ENCODE peak calls at places on chromosome 21, in five cellular contexts. One of them, this sample, is unnamed.

GRCh38 chr21:15592271-15592860 is 137.4 kb upstream of the USP25 start:
- DNase-seq in NCI-H748 treated with DMSO at 0.1 percent for 48 hours: peak; percentile 14
- DNase-seq in glomerular endothelial cell: peak; percentile 27
- DNase-seq in NCI-H1092: peak; percentile 10
- DNase-seq in mesothelial cell of epicardium: no peak
- DNase-seq in this sample: no peak

GRCh38 chr21:42564561-42564971 is 50.9 kb downstream of the SLC37A1 start:
- DNase-seq in NCI-H748 treated with DMSO at 0.1 percent for 48 hours: no peak
- DNase-seq in glomerular endothelial cell: no peak
- DNase-seq in NCI-H1092: no peak
- DNase-seq in mesothelial cell of epicardium: no peak
- DNase-seq in this sample: peak; percentile 74

GRCh38 chr21:38351961-38352521 is 95.2 kb downstream of the KCNJ15 start:
- DNase-seq in NCI-H748 treated with DMSO at 0.1 percent for 48 hours: peak; percentile 41
- DNase-seq in glomerular endothelial cell: peak; percentile 63
- DNase-seq in NCI-H1092: peak; percentile 37
- DNase-seq in mesothelial cell of epicardium: no peak
- DNase-seq in this sample: no peak

GRCh38 chr21:37848721-37849490 is 67.4 kb downstream of the KCNJ6 start:
- DNase-seq in NCI-H748 treated with DMSO at 0.1 percent for 48 hours: no peak
- DNase-seq in glomerular endothelial cell: no peak
- DNase-seq in NCI-H1092: no peak
- DNase-seq in mesothelial cell of epicardium: no peak
- DNase-seq in this sample: no peak

GRCh38 chr21:42097860-42098259 is 26.7 kb downstream of the UMODL1 start:
- DNase-seq in NCI-H748 treated with DMSO at 0.1 percent for 48 hours: no peak
- DNase-seq in glomerular endothelial cell: peak; percentile 91
- DNase-seq in NCI-H1092: no peak
- DNase-seq in mesothelial cell of epicardium: no peak
- DNase-seq in this sample: peak; percentile 64

GRCh38 chr21:46622226-46622625 is 13.2 kb upstream of the PRMT2 start:
- DNase-seq in NCI-H748 treated with DMSO at 0.1 percent for 48 hours: no peak
- DNase-seq in glomerular endothelial cell: no peak
- DNase-seq in NCI-H1092: no peak
- DNase-seq in mesothelial cell of epicardium: no peak
- DNase-seq in this sample: no peak

GRCh38 chr21:44303490-44303981 is 3.7 kb downstream of the PFKL start:
- DNase-seq in NCI-H748 treated with DMSO at 0.1 percent for 48 hours: no peak
- DNase-seq in glomerular endothelial cell: no peak
- DNase-seq in NCI-H1092: no peak
- DNase-seq in mesothelial cell of epicardium: no peak
- DNase-seq in this sample: no peak

GRCh38 chr21:44066116-44066515 is 41.1 kb upstream of the PWP2 start:
- DNase-seq in NCI-H748 treated with DMSO at 0.1 percent for 48 hours: no peak
- DNase-seq in glomerular endothelial cell: no peak
- DNase-seq in NCI-H1092: no peak
- DNase-seq in mesothelial cell of epicardium: no peak
- DNase-seq in this sample: no peak

GRCh38 chr21:35868005-35868868 is 192.1 kb downstream of the SETD4 start:
- DNase-seq in NCI-H748 treated with DMSO at 0.1 percent for 48 hours: no peak
- DNase-seq in glomerular endothelial cell: no peak
- DNase-seq in NCI-H1092: no peak
- DNase-seq in mesothelial cell of epicardium: no peak
- DNase-seq in this sample: no peak

GRCh38 chr21:38920631-38921398 is 115.1 kb downstream of the ETS2 start:
- DNase-seq in NCI-H748 treated with DMSO at 0.1 percent for 48 hours: no peak
- DNase-seq in glomerular endothelial cell: no peak
- DNase-seq in NCI-H1092: no peak
- DNase-seq in mesothelial cell of epicardium: no peak
- DNase-seq in this sample: no peak

GRCh38 chr21:16911166-16911607 is 601.7 kb upstream of the CXADR start:
- DNase-seq in NCI-H748 treated with DMSO at 0.1 percent for 48 hours: no peak
- DNase-seq in glomerular endothelial cell: no peak
- DNase-seq in NCI-H1092: no peak
- DNase-seq in mesothelial cell of epicardium: no peak
- DNase-seq in this sample: no peak

GRCh38 chr21:8994640-8995511 is 1526.5 kb upstream of the TPTE start:
- DNase-seq in NCI-H748 treated with DMSO at 0.1 percent for 48 hours: no peak
- DNase-seq in glomerular endothelial cell: no peak
- DNase-seq in NCI-H1092: no peak
- DNase-seq in mesothelial cell of epicardium: no peak
- DNase-seq in this sample: no peak

GRCh38 chr21:46295177-46295711 is 9.1 kb downstream of the YBEY start:
- DNase-seq in NCI-H748 treated with DMSO at 0.1 percent for 48 hours: no peak
- DNase-seq in glomerular endothelial cell: no peak
- DNase-seq in NCI-H1092: no peak
- DNase-seq in mesothelial cell of epicardium: no peak
- DNase-seq in this sample: no peak

GRCh38 chr21:45041984-45042663 is 32.3 kb upstream of the ADARB1 start:
- DNase-seq in NCI-H748 treated with DMSO at 0.1 percent for 48 hours: no peak
- DNase-seq in glomerular endothelial cell: no peak
- DNase-seq in NCI-H1092: no peak
- DNase-seq in mesothelial cell of epicardium: no peak
- DNase-seq in this sample: no peak

GRCh38 chr21:46471514-46471913 is 12.8 kb downstream of the DIP2A start:
- DNase-seq in NCI-H748 treated with DMSO at 0.1 percent for 48 hours: no peak
- DNase-seq in glomerular endothelial cell: no peak
- DNase-seq in NCI-H1092: no peak
- DNase-seq in mesothelial cell of epicardium: no peak
- DNase-seq in this sample: no peak

GRCh38 chr21:42493109-42494060 is 2.6 kb downstream of the RSPH1 start:
- DNase-seq in NCI-H748 treated with DMSO at 0.1 percent for 48 hours: no peak
- DNase-seq in glomerular endothelial cell: no peak
- DNase-seq in NCI-H1092: no peak
- DNase-seq in mesothelial cell of epicardium: no peak
- DNase-seq in this sample: no peak

GRCh38 chr21:46005081-46005480 is 23.5 kb downstream of the COL6A1 start:
- DNase-seq in NCI-H748 treated with DMSO at 0.1 percent for 48 hours: no peak
- DNase-seq in glomerular endothelial cell: no peak
- DNase-seq in NCI-H1092: no peak
- DNase-seq in mesothelial cell of epicardium: no peak
- DNase-seq in this sample: no peak

GRCh38 chr21:44370027-44370735 is 16.8 kb downstream of the TRPM2 start:
- DNase-seq in NCI-H748 treated with DMSO at 0.1 percent for 48 hours: peak; percentile 16
- DNase-seq in glomerular endothelial cell: no peak
- DNase-seq in NCI-H1092: no peak
- DNase-seq in mesothelial cell of epicardium: no peak
- DNase-seq in this sample: peak; percentile 84

GRCh38 chr21:45724345-45724961 is 80.9 kb downstream of the PCBP3 start:
- DNase-seq in NCI-H748 treated with DMSO at 0.1 percent for 48 hours: no peak
- DNase-seq in glomerular endothelial cell: no peak
- DNase-seq in NCI-H1092: peak; percentile 39
- DNase-seq in mesothelial cell of epicardium: no peak
- DNase-seq in this sample: no peak

GRCh38 chr21:30935889-30936168 is 54.4 kb upstream of the KRTAP11-1 start:
- DNase-seq in NCI-H748 treated with DMSO at 0.1 percent for 48 hours: no peak
- DNase-seq in glomerular endothelial cell: no peak
- DNase-seq in NCI-H1092: no peak
- DNase-seq in mesothelial cell of epicardium: no peak
- DNase-seq in this sample: no peak

GRCh38 chr21:42566524-42567180 is 53.0 kb downstream of the SLC37A1 start:
- DNase-seq in NCI-H748 treated with DMSO at 0.1 percent for 48 hours: no peak
- DNase-seq in glomerular endothelial cell: no peak
- DNase-seq in NCI-H1092: no peak
- DNase-seq in mesothelial cell of epicardium: no peak
- DNase-seq in this sample: peak; percentile 70

GRCh38 chr21:34606051-34606450 is 8.9 kb downstream of the RCAN1 start:
- DNase-seq in NCI-H748 treated with DMSO at 0.1 percent for 48 hours: no peak
- DNase-seq in glomerular endothelial cell: no peak
- DNase-seq in NCI-H1092: no peak
- DNase-seq in mesothelial cell of epicardium: no peak
- DNase-seq in this sample: no peak

GRCh38 chr21:32515869-32516268 is 69.5 kb downstream of the TCP10L start:
- DNase-seq in NCI-H748 treated with DMSO at 0.1 percent for 48 hours: no peak
- DNase-seq in glomerular endothelial cell: no peak
- DNase-seq in NCI-H1092: no peak
- DNase-seq in mesothelial cell of epicardium: no peak
- DNase-seq in this sample: no peak

GRCh38 chr21:46411236-46411635 is 47.5 kb upstream of the DIP2A start:
- DNase-seq in NCI-H748 treated with DMSO at 0.1 percent for 48 hours: no peak
- DNase-seq in glomerular endothelial cell: no peak
- DNase-seq in NCI-H1092: no peak
- DNase-seq in mesothelial cell of epicardium: no peak
- DNase-seq in this sample: no peak

GRCh38 chr21:37551406-37552355 is 185.1 kb downstream of the DYRK1A start:
- DNase-seq in NCI-H748 treated with DMSO at 0.1 percent for 48 hours: no peak
- DNase-seq in glomerular endothelial cell: no peak
- DNase-seq in NCI-H1092: peak; percentile 52
- DNase-seq in mesothelial cell of epicardium: no peak
- DNase-seq in this sample: no peak

GRCh38 chr21:29194847-29195246 is 64.4 kb downstream of the MAP3K7CL start:
- DNase-seq in NCI-H748 treated with DMSO at 0.1 percent for 48 hours: no peak
- DNase-seq in glomerular endothelial cell: no peak
- DNase-seq in NCI-H1092: no peak
- DNase-seq in mesothelial cell of epicardium: no peak
- DNase-seq in this sample: no peak

GRCh38 chr21:45957986-45958610 is 23.5 kb upstream of the COL6A1 start:
- DNase-seq in NCI-H748 treated with DMSO at 0.1 percent for 48 hours: no peak
- DNase-seq in glomerular endothelial cell: no peak
- DNase-seq in NCI-H1092: no peak
- DNase-seq in mesothelial cell of epicardium: no peak
- DNase-seq in this sample: no peak

GRCh38 chr21:45264146-45264918 is 23.4 kb downstream of the POFUT2 start:
- DNase-seq in NCI-H748 treated with DMSO at 0.1 percent for 48 hours: no peak
- DNase-seq in glomerular endothelial cell: no peak
- DNase-seq in NCI-H1092: no peak
- DNase-seq in mesothelial cell of epicardium: no peak
- DNase-seq in this sample: peak; percentile 20

GRCh38 chr21:39669485-39669884 is 56.7 kb downstream of the B3GALT5 start:
- DNase-seq in NCI-H748 treated with DMSO at 0.1 percent for 48 hours: peak; percentile 11
- DNase-seq in glomerular endothelial cell: no peak
- DNase-seq in NCI-H1092: peak; percentile 68
- DNase-seq in mesothelial cell of epicardium: no peak
- DNase-seq in this sample: peak; percentile 53

GRCh38 chr21:33241846-33242245 is 12.1 kb downstream of the IFNAR2 start:
- DNase-seq in NCI-H748 treated with DMSO at 0.1 percent for 48 hours: no peak
- DNase-seq in glomerular endothelial cell: no peak
- DNase-seq in NCI-H1092: no peak
- DNase-seq in mesothelial cell of epicardium: no peak
- DNase-seq in this sample: no peak

GRCh38 chr21:46091631-46092025 is 6.3 kb upstream of the COL6A2 start:
- DNase-seq in NCI-H748 treated with DMSO at 0.1 percent for 48 hours: no peak
- DNase-seq in glomerular endothelial cell: no peak
- DNase-seq in NCI-H1092: no peak
- DNase-seq in mesothelial cell of epicardium: no peak
- DNase-seq in this sample: no peak

GRCh38 chr21:42229676-42230075 is 10.7 kb downstream of the ABCG1 start:
- DNase-seq in NCI-H748 treated with DMSO at 0.1 percent for 48 hours: no peak
- DNase-seq in glomerular endothelial cell: no peak
- DNase-seq in NCI-H1092: no peak
- DNase-seq in mesothelial cell of epicardium: no peak
- DNase-seq in this sample: no peak